ENCODE peak calls at places on chromosomes 7 and 10, in ten cellular contexts. G is fibroblast of lung, E is epithelial cell of esophagus, A is pancreas, X is Caco-2, P is endodermal cell, W is choroid plexus epithelial cell, F is keratinocyte, R is colonic mucosa, L is tibial nerve. I is an unnamed sample.

GRCh38 chr10:18235477-18235876 is 95.3 kb downstream of the CACNB2 start:
- DNase-seq in G (no peak), E (no peak), A (no peak), X (no peak), P (no peak), W (no peak), F (no peak), R (no peak), L (no peak), I (no peak)

GRCh38 chr7:39453743-39454355 is 112.4 kb upstream of the YAE1 start:
- DNase-seq in G (peak; percentile 63), E (peak; percentile 70), A (peak; percentile 15), X (peak; percentile 53), P (peak; percentile 90), W (peak; percentile 78), F (peak; percentile 30), R (peak; percentile 56), L (no peak), I (peak; percentile 30)

GRCh38 chr7:116216956-116217570 is 6.7 kb downstream of the TES start:
- DNase-seq in G (peak; percentile 55), E (peak; percentile 45), A (no peak), X (no peak), P (no peak), W (peak; percentile 70), F (no peak), R (no peak), L (no peak), I (no peak)

GRCh38 chr10:3774814-3775670 is 10.0 kb downstream of the KLF6 start:
- DNase-seq in G (peak; percentile 94), E (peak; percentile 91), A (no peak), X (no peak), P (peak; percentile 55), W (peak; percentile 92), F (no peak), R (no peak), L (no peak), I (peak; percentile 92)

GRCh38 chr10:29873941-29874340 is 185.4 kb downstream of the JCAD start:
- DNase-seq in G (no peak), E (no peak), A (no peak), X (no peak), P (no peak), W (peak; percentile 27), F (no peak), R (no peak), L (no peak), I (no peak)

GRCh38 chr7:150405584-150406310 is 26.6 kb downstream of the ZNF775 start:
- DNase-seq in G (no peak), E (no peak), A (no peak), X (peak; percentile 42), P (peak; percentile 85), W (peak; percentile 51), F (no peak), R (peak; percentile 59), L (no peak), I (no peak)

GRCh38 chr7:114656471-114656870 is 241.9 kb downstream of the FOXP2 start:
- DNase-seq in G (no peak), E (no peak), A (no peak), X (no peak), P (no peak), W (no peak), F (no peak), R (no peak), L (no peak), I (no peak)

GRCh38 chr10:77746313-77746712 is 108.7 kb upstream of the KCNMA1 start:
- DNase-seq in G (peak; percentile 72), E (peak; percentile 75), A (no peak), X (no peak), P (no peak), W (peak; percentile 77), F (no peak), R (no peak), L (no peak), I (peak; percentile 60)

GRCh38 chr7:102230593-102230992 is 56.1 kb upstream of the SH2B2 start:
- DNase-seq in G (peak; percentile 58), E (peak; percentile 55), A (no peak), X (no peak), P (no peak), W (peak; percentile 30), F (no peak), R (no peak), L (no peak), I (no peak)

GRCh38 chr10:50538473-50539398 is 85.0 kb downstream of the SGMS1 start:
- DNase-seq in G (no peak), E (peak; percentile 34), A (no peak), X (peak; percentile 69), P (no peak), W (no peak), F (no peak), R (no peak), L (no peak), I (no peak)

GRCh38 chr7:77258014-77258413 is 58.4 kb upstream of the FGL2 start:
- DNase-seq in G (peak; percentile 38), E (peak; percentile 54), A (no peak), X (no peak), P (no peak), W (peak; percentile 56), F (no peak), R (no peak), L (no peak), I (no peak)

GRCh38 chr7:2807846-2808772 is 36.0 kb downstream of the GNA12 start:
- DNase-seq in G (peak; percentile 26), E (no peak), A (no peak), X (no peak), P (peak; percentile 61), W (no peak), F (no peak), R (no peak), L (no peak), I (peak; percentile 35)

GRCh38 chr7:73703985-73704639 is 15.4 kb downstream of the STX1A start:
- DNase-seq in G (peak; percentile 65), E (peak; percentile 56), A (no peak), X (no peak), P (peak; percentile 96), W (peak; percentile 81), F (no peak), R (peak; percentile 71), L (peak; percentile 24), I (peak; percentile 71)

GRCh38 chr10:45419673-45420020 is 45.6 kb downstream of the ALOX5 start:
- DNase-seq in G (peak; percentile 5), E (no peak), A (no peak), X (no peak), P (no peak), W (no peak), F (no peak), R (no peak), L (no peak), I (no peak)
- H3K4me3 ChIP-seq in G (peak overlapping the region; percentile 60), E (no peak overlapping the region), A (no peak overlapping the region), X (no peak overlapping the region), P (peak overlapping the region; percentile 77), W (peak overlapping the region; percentile 63), F (no peak overlapping the region), R (peak overlapping the region; percentile 38), L (peak overlapping the region; percentile 59), I (peak overlapping the region; percentile 42)

DNA sequence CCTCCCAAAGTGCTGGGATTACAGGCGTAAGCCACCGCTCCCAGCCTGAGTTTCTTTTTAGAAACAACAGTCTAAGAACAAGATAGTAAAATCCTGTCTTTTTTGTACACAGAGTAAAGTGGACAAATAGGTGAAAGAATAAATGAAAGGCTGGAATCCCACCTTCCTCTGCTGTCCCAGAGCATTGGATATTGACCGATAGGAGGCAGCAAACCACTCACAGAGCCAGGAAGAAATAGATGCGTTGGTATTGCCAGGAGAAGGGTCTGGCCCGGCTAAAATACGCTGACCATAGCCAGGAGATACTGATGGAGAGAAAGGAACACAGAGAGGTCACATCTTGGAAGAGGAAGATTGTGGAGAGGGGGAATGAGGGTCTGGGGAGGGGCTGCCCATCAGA is 11.4 kb upstream of the ZNF12 start:
- DNase-seq in G (no peak), E (no peak), A (no peak), X (no peak), P (no peak), W (no peak), F (no peak), R (no peak), L (no peak), I (no peak)
- TF ChIP-seq CTCF in G (no peak), E (no peak), A (no peak), X (no peak), P (peak; percentile 62), W (peak; percentile 14), F (no peak), R (no peak), L (no peak), I (no peak)

DNA sequence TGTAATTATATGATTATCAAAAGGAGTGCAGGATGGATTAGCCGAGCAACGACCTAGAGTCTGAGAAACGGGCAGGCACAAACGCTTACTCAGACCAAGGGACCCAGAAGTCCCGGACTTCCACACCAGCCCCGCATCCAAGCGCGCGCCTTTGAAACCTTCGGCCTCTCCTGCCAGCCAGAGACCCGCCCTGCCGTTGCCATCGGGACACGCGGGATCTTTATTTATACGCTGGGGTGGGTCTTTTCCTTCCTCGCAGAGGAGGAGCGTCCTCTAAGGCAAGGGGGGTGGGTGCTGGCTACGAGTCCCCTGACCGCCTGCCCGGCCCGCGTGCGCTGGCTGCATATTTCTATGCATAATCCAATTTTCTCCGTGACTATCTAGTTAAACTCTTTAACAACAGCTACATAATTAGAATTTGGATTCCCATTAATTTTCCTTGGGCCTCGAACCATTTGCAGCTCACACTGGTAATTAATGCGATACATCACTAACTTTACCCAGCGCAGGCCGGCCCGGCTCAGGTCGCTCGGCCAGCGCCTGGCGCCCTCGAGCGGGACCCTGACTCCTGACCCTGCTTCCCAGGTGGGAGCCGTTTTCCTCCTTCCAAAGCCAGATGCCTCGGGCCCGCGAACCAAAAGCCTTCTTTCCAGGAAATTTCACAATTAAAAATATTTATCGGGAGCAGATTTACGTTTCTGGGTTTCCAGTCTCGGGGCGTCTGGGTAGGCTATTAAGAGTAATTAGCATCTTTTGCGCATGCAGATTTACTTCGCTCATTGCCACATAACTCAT is 12.4 kb downstream of the LBX1 start:
- DNase-seq in G (no peak), E (no peak), A (no peak), X (no peak), P (peak; percentile 71), W (no peak), F (no peak), R (no peak), L (no peak), I (no peak)
- H3K4me3 ChIP-seq in G (no peak overlapping the region), E (no peak overlapping the region), A (no peak overlapping the region), X (no peak overlapping the region), P (no peak overlapping the region), W (no peak overlapping the region), F (no peak overlapping the region), R (no peak overlapping the region), L (no peak overlapping the region), I (no peak overlapping the region)

DNA sequence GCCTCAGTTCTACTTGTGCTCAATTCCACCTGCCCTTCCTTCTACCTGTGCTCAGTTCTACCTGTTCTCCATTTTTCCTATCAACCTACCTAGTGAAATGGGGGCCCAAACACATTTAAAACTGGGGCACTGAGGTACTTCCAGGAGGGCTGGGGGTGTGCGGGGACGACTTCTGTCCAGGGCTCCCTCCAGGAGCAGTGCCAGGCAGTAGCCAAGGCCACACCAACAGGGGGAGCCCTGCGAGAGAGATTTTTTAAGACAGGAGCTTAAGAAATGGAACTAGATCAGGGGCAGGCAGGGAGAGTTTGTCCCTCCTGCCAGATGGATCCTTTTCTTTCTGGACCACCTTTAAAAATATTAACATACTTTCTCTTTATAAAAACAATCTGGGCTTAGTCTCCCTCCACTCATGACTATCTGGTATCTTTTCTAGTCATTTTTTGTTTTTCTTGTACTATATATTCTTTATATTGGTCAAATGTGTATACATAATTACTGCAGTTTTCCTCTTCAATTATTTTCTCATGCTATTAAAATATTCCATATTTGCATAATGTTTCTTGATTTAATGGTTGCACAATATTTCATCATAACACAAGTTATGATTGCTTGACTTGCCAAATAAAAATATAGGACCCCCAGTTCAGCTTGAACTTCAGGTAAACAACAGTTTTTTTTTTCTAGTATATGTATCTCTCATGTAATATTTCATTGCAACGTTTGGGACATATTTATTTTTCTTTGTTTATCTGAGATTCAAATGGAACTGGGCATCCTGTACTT is 47.3 kb upstream of the INSYN2A start:
- DNase-seq in G (peak; percentile 42), E (peak; percentile 47), A (no peak), X (peak; percentile 51), P (peak; percentile 89), W (peak; percentile 68), F (no peak), R (peak; percentile 58), L (no peak), I (peak; percentile 41)
- TF ChIP-seq CTCF in G (peak; percentile 65), E (peak; percentile 68), A (peak; percentile 21), X (peak; percentile 82), P (peak; percentile 92), W (peak; percentile 86), F (peak; percentile 58), R (peak; percentile 45), L (peak; percentile 15), I (peak; percentile 79)

I was measured in astrocyte of the spinal cord.